ENCODE peak calls at places on chromosomes 7 and 10, in five cellular contexts. F is activated CD8-positive, alpha-beta T cell treated with anti-CD3 and anti-CD28 coated beads for 36 hours; R is K562; N is neural crest cell; S is Calu3. X is an unnamed sample.

GRCh38 chr7:33258561-33258960 is 129.2 kb downstream of the BBS9 start:
- DNase-seq in S (no peak), F (no peak), R (no peak), N (no peak), X (no peak)

GRCh38 chr7:120732256-120732655 is 125.7 kb downstream of the TSPAN12 start:
- DNase-seq in R (no peak), F (no peak), S (no peak), N (no peak), X (no peak)

GRCh38 chr10:132716691-132717490 is 69.1 kb downstream of the NKX6-2 start:
- DNase-seq in R (no peak), N (no peak), F (no peak), S (no peak), X (no peak)

GRCh38 chr7:70919491-70920073 is 212.4 kb upstream of the GALNT17 start:
- DNase-seq in N (no peak), F (no peak), R (no peak), S (no peak), X (no peak)

GRCh38 chr7:134696261-134696660 is 49.6 kb downstream of the BPGM start:
- DNase-seq in R (no peak), N (no peak), S (no peak), F (no peak), X (no peak)

GRCh38 chr10:71634531-71635164 is 84.9 kb downstream of the C10orf105 start:
- DNase-seq in R (no peak), N (no peak), S (peak), F (no peak), X (no peak)

GRCh38 chr7:66297579-66297978 is 92.4 kb downstream of the TPST1 start:
- DNase-seq in N (no peak), S (no peak), F (no peak), R (no peak), X (no peak)

GRCh38 chr7:131745645-131746248 is 189.3 kb upstream of the PODXL start:
- DNase-seq in R (no peak), F (peak), N (peak), S (peak), X (no peak)

GRCh38 chr10:116848032-116848911 is 1.0 kb upstream of the ENO4 start:
- DNase-seq in R (no peak), S (no peak), F (peak), N (no peak), X (peak)

GRCh38 chr7:1854521-1855395 is 184.7 kb downstream of the ELFN1 start:
- DNase-seq in R (peak), S (no peak), N (no peak), F (peak), X (no peak)

GRCh38 chr7:76283254-76284159 is 19.0 kb upstream of the HSPB1 start:
- DNase-seq in F (no peak), R (no peak), N (no peak), S (no peak), X (peak)

GRCh38 chr7:1586827-1587705 is 17.2 kb upstream of the PSMG3 start:
- DNase-seq in S (no peak), F (no peak), R (no peak), N (no peak), X (no peak)

GRCh38 chr7:106041140-106041717 is 70.9 kb downstream of the SYPL1 start:
- DNase-seq in F (peak), R (peak), N (peak), S (peak), X (peak)

GRCh38 chr10:26214004-26214403 is 2.6 kb upstream of the GAD2 start:
- DNase-seq in N (no peak), F (no peak), S (no peak), R (no peak), X (no peak)

GRCh38 chr7:18685961-18686360 is 190.4 kb downstream of the HDAC9 start:
- DNase-seq in S (no peak), R (no peak), F (no peak), N (no peak), X (no peak)

GRCh38 chr7:66921918-66922486 is 977 bp downstream of the TMEM248 start:
- DNase-seq in F (peak), N (no peak), R (peak), S (no peak), X (peak)

GRCh38 chr7:7707756-7708310 is 10.6 kb downstream of the RPA3 start:
- DNase-seq in F (no peak), R (no peak), N (no peak), S (no peak), X (no peak)

GRCh38 chr7:70588610-70589009 is 543.3 kb upstream of the GALNT17 start:
- DNase-seq in S (no peak), F (no peak), R (no peak), N (no peak), X (no peak)

GRCh38 chr7:139572071-139572470 is 48.6 kb downstream of the CLEC2L start:
- DNase-seq in N (no peak), F (no peak), S (no peak), R (no peak), X (no peak)

GRCh38 chr7:32436529-32436928 is 53.7 kb downstream of the LSM5 start:
- DNase-seq in R (no peak), S (no peak), N (no peak), F (no peak), X (no peak)

GRCh38 chr7:102387064-102387463 is 9.1 kb upstream of the PRKRIP1 start:
- DNase-seq in R (no peak), N (no peak), F (no peak), S (no peak), X (no peak)

GRCh38 chr7:129228633-129229032 is 3.8 kb downstream of the AHCYL2 start:
- DNase-seq in R (no peak), F (no peak), N (no peak), S (no peak), X (no peak)

GRCh38 chr7:108345710-108346336 is 110.4 kb downstream of the NRCAM start:
- DNase-seq in N (no peak), R (no peak), F (no peak), S (no peak), X (no peak)

GRCh38 chr10:19728376-19728775 is 87.9 kb upstream of the PLXDC2 start:
- DNase-seq in R (no peak), F (no peak), S (no peak), N (no peak), X (no peak)

GRCh38 chr10:74063256-74063655 is 65.3 kb downstream of the VCL start:
- DNase-seq in N (no peak), R (no peak), S (no peak), F (no peak), X (no peak)

GRCh38 chr10:104300736-104301292 is 31.8 kb downstream of the GSTO2 start:
- DNase-seq in F (peak), S (no peak), N (no peak), R (no peak), X (no peak)

GRCh38 chr7:76372984-76373833 is 14.4 kb upstream of the YWHAG start:
- DNase-seq in F (no peak), R (peak), S (no peak), N (no peak), X (no peak)

DNA sequence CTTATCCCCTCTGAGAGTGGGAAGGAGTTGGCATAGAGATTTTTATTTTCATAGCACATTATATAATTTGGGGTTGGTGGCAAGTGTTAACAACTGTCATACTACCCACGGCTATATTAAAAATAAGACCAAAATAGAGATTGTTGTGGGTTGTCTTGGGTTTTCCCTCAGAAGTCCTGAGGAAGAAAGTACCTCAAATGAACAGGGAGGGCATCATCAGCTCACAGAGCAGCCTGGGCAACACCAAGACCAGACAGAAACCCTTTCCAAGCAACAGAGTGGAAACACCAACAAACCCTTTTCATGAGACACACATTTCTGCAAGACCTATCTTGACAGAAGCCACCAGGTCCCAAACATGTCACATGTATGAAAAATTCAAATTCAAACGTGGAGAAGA is 121.2 kb downstream of the GLI3 start:
- DNase-seq in R (no peak), N (no peak), S (no peak), F (no peak), X (no peak)
- TF ChIP-seq CTCF in R (no peak), N (no peak), S (no peak), F (no peak), X (no peak)

DNA sequence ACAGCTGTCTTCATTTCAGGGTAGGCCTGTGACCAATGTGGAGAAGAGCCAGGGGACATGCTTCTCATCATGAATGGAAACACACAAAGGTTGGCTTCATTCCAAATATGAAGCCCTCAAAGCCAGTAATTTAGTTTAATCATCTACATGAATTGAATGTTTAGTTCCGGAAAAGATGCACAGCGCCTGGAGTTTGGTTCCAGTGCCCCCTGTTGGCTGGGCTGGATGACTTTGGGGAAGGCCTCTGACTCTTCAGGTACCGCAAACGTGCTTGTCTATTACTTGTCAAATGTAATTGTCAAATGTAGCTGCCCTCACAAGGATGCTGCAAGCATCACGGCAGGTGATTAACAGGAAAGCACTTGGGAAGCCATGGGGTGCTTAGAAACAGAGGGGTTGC is 130.7 kb downstream of the ADRA2A start:
- DNase-seq in F (peak), R (peak), S (peak), N (no peak), X (peak)
- TF ChIP-seq CTCF in F (peak), R (peak), S (peak), N (no peak), X (no peak)

DNA sequence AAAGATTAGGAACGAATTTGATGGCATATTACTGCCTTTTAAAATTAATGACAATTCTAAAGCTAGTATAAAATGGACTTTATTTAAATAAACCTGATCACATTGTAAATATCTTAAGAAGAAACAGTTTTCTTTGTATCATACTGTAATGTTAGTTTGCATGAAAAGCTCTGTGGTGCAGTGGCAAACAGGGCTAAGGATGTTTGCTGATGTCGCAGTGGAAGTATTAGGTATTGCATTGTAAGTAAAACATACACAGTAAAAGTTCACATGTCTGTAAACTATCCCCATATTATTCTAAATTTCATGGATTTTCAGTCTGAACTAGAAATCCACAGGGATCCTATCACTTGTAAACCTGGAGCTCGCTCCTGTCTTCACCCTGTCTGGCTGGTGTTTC is 252.6 kb upstream of the ZNF32 start:
- DNase-seq in F (no peak), R (no peak), N (no peak), S (no peak), X (no peak)
- TF ChIP-seq CTCF in F (no peak), R (no peak), N (no peak), S (no peak), X (no peak)

GRCh38 chr10:102918817-102919236 is 733 bp downstream of the CNNM2 start:
- DNase-seq in N (no peak), S (peak), R (peak), F (peak), X (peak)
- TF ChIP-seq CTCF in N (no peak), S (no peak), R (no peak), F (no peak), X (no peak)

X was measured in GM20000.